ENCODE peak calls at places on chromosomes 4 and X, in six cellular contexts. H is HCT116, K is K562, T is HepG2, N is H1, R is SK-N-SH. P is an unnamed sample.

GRCh38 chr4:82201303-82201702 is 172.5 kb downstream of the HNRNPD start:
- DNase-seq in H (no peak), K (no peak), T (no peak), N (no peak), R (no peak), P (peak; percentile 44)

GRCh38 chr4:40309250-40309774 is 25.8 kb upstream of the CHRNA9 start:
- DNase-seq in H (peak; percentile 77), K (peak; percentile 77), T (peak; percentile 64), N (peak; percentile 95), R (peak; percentile 70), P (peak; percentile 27)

GRCh38 chr4:85720736-85721135 is 245.8 kb downstream of the ARHGAP24 start:
- DNase-seq in H (no peak), K (no peak), T (peak; percentile 7), N (no peak), R (no peak), P (no peak)

GRCh38 chrX:82458207-82458754 is 1049.8 kb upstream of the POU3F4 start:
- DNase-seq in H (no peak), K (no peak), T (no peak), N (no peak), R (no peak), P (no peak)

GRCh38 chr4:79492148-79492547 is 84.1 kb upstream of the GK2 start:
- DNase-seq in H (no peak), K (no peak), T (no peak), N (no peak), R (no peak), P (peak; percentile 68)

GRCh38 chrX:95427389-95427788 is 1257.3 kb upstream of the DIAPH2 start:
- DNase-seq in H (no peak), K (no peak), T (no peak), N (no peak), R (no peak), P (no peak)

GRCh38 chr4:101400096-101400495 is 52.8 kb upstream of the PPP3CA start:
- DNase-seq in H (no peak), K (no peak), T (no peak), N (no peak), R (no peak), P (no peak)

GRCh38 chr4:70399319-70399718 is 1.6 kb downstream of the OPRPN start:
- DNase-seq in H (no peak), K (no peak), T (no peak), N (no peak), R (no peak), P (no peak)

GRCh38 chrX:81957900-81958545 is 756.1 kb downstream of the SH3BGRL start:
- DNase-seq in H (no peak), K (no peak), T (no peak), N (no peak), R (peak; percentile 24), P (peak; percentile 4)

GRCh38 chr4:28082686-28083390 is 1222.2 kb downstream of the STIM2 start:
- DNase-seq in H (no peak), K (no peak), T (no peak), N (no peak), R (no peak), P (no peak)

GRCh38 chrX:460823-461640 is 74.3 kb upstream of the PPP2R3B start:
- DNase-seq in H (no peak), K (no peak), T (no peak), N (no peak), R (no peak), P (no peak)

GRCh38 chr4:75007891-75008290 is 75.0 kb downstream of the PARM1 start:
- DNase-seq in H (no peak), K (no peak), T (no peak), N (no peak), R (no peak), P (no peak)

GRCh38 chrX:57573754-57574153 is 18.1 kb upstream of the ZXDB start:
- DNase-seq in H (no peak), K (no peak), T (no peak), N (no peak), R (no peak), P (no peak)

GRCh38 chrX:21721175-21721574 is 36.7 kb downstream of the SMPX start:
- DNase-seq in H (no peak), K (no peak), T (no peak), N (no peak), R (no peak), P (no peak)

GRCh38 chrX:2767631-2768455 is 16.0 kb downstream of the XG start:
- DNase-seq in H (peak; percentile 7), K (no peak), T (peak; percentile 37), N (no peak), R (no peak), P (no peak)

GRCh38 chr4:78707793-78708192 is 68.4 kb upstream of the BMP2K start:
- DNase-seq in H (no peak), K (no peak), T (no peak), N (no peak), R (no peak), P (no peak)

GRCh38 chr4:79723507-79723906 is 315.5 kb upstream of the GK2 start:
- DNase-seq in H (no peak), K (no peak), T (no peak), N (peak; percentile 47), R (no peak), P (no peak)

GRCh38 chr4:111748157-111748556 is 397.1 kb upstream of the FAM241A start:
- DNase-seq in H (no peak), K (no peak), T (no peak), N (peak; percentile 47), R (no peak), P (no peak)

GRCh38 chr4:103498161-103499070 is 221.4 kb downstream of the TACR3 start:
- DNase-seq in H (no peak), K (no peak), T (no peak), N (no peak), R (no peak), P (no peak)

GRCh38 chr4:80197601-80198444 is 520 bp downstream of the PRDM8 start:
- DNase-seq in H (no peak), K (no peak), T (no peak), N (peak; percentile 73), R (peak; percentile 83), P (no peak)

GRCh38 chr4:106264331-106264728 is 51.7 kb downstream of the TBCK start:
- DNase-seq in H (no peak), K (peak; percentile 11), T (peak; percentile 79), N (no peak), R (no peak), P (no peak)

GRCh38 chr4:876780-877179 is 50.9 kb upstream of the CPLX1 start:
- DNase-seq in H (no peak), K (no peak), T (no peak), N (peak; percentile 79), R (peak; percentile 59), P (no peak)

GRCh38 chr4:169485084-169485483 is 127.3 kb downstream of the NEK1 start:
- DNase-seq in H (no peak), K (no peak), T (no peak), N (no peak), R (no peak), P (no peak)

GRCh38 chr4:108030332-108030731 is 40.6 kb downstream of the HADH start:
- DNase-seq in H (peak; percentile 16), K (peak; percentile 45), T (peak; percentile 30), N (no peak), R (peak; percentile 40), P (peak; percentile 23)

GRCh38 chr4:88027611-88028608 is 20.5 kb downstream of the PKD2 start:
- DNase-seq in H (no peak), K (no peak), T (no peak), N (no peak), R (no peak), P (no peak)

GRCh38 chr4:180635276-180635675 is 1607.9 kb upstream of the TENM3 start:
- DNase-seq in H (no peak), K (no peak), T (no peak), N (no peak), R (no peak), P (no peak)

GRCh38 chr4:183185018-183185417 is 86.0 kb downstream of the WWC2 start:
- DNase-seq in H (no peak), K (no peak), T (no peak), N (no peak), R (no peak), P (no peak)

GRCh38 chr4:35723973-35724372 is 520.3 kb downstream of the ARAP2 start:
- DNase-seq in H (no peak), K (no peak), T (no peak), N (no peak), R (no peak), P (no peak)

GRCh38 chr4:185232370-185232769 is 23.0 kb downstream of the SNX25 start:
- DNase-seq in H (no peak), K (no peak), T (no peak), N (no peak), R (peak; percentile 51), P (no peak)

GRCh38 chr4:48016141-48017107 is at the start of the genes CNGA1 and NIPAL1:
- DNase-seq in H (peak; percentile 63), K (peak; percentile 94), T (peak; percentile 66), N (peak; percentile 93), R (peak; percentile 94), P (peak; percentile 86)

GRCh38 chr4:2786152-2786671 is 6.7 kb upstream of the SH3BP2 start:
- DNase-seq in H (no peak), K (no peak), T (no peak), N (no peak), R (no peak), P (no peak)

GRCh38 chrX:72358313-72358712 is 52.6 kb upstream of the CITED1 start:
- DNase-seq in H (no peak), K (no peak), T (no peak), N (no peak), R (no peak), P (no peak)

GRCh38 chrX:55874807-55875206 is 157.3 kb downstream of the RRAGB start:
- DNase-seq in H (no peak), K (no peak), T (no peak), N (no peak), R (no peak), P (no peak)

GRCh38 chr4:70885174-70885573 is 17.0 kb upstream of the MOB1B start:
- DNase-seq in H (no peak), K (no peak), T (no peak), N (no peak), R (no peak), P (no peak)

GRCh38 chr4:26083987-26084386 is 170.0 kb downstream of the SMIM20 start:
- DNase-seq in H (peak; percentile 65), K (no peak), T (no peak), N (no peak), R (no peak), P (no peak)

GRCh38 chrX:65451663-65452062 is 82.9 kb downstream of the LAS1L start:
- DNase-seq in H (peak; percentile 6), K (peak; percentile 9), T (peak; percentile 15), N (no peak), R (peak; percentile 9), P (peak; percentile 33)
- TF ChIP-seq JUND in H (no peak), K (no peak), T (no peak), N (no peak), R (no peak), P (no peak)

GRCh38 chrX:28880136-28880535 is 292.9 kb downstream of the IL1RAPL1 start:
- DNase-seq in H (no peak), K (no peak), T (no peak), N (no peak), R (no peak), P (no peak)
- TF ChIP-seq JUND in H (no peak), K (no peak), T (no peak), N (no peak), R (no peak), P (no peak)

GRCh38 chrX:103442536-103442901 is 66.2 kb downstream of the BEX3 start:
- DNase-seq in H (no peak), K (no peak), T (no peak), N (no peak), R (no peak), P (no peak)
- TF ChIP-seq JUND in H (no peak), K (no peak), T (no peak), N (no peak), R (no peak), P (no peak)

GRCh38 chr4:14368391-14368790 is 633.9 kb upstream of the CPEB2 start:
- DNase-seq in H (no peak), K (no peak), T (no peak), N (no peak), R (no peak), P (no peak)
- TF ChIP-seq JUND in H (no peak), K (no peak), T (no peak), N (no peak), R (no peak), P (no peak)

P was measured in T47D.